ENCODE peak calls at places on chromosomes 2 and 18, in seven cellular contexts. O is A549, L is transverse colon, Y is K562, B is HepG2, G is tibial nerve, R is ovary. Z is an unnamed sample. For H3K4me1, the result is how much of the 10 kb centered on the place peaks cover.

GRCh38 chr2:166240387-166241313 is 112.8 kb upstream of the SCN1A start:
- DNase-seq in O (no peak), L (no peak), Y (no peak), B (no peak), G (no peak), R (no peak), Z (no peak)

GRCh38 chr2:161870531-161870930 is 203.5 kb downstream of the DPP4 start:
- DNase-seq in O (no peak), L (no peak), Y (no peak), B (no peak), G (no peak), R (no peak), Z (no peak)

GRCh38 chr2:152046940-152047339 is 51.9 kb downstream of the CACNB4 start:
- DNase-seq in O (no peak), L (no peak), Y (no peak), B (no peak), G (no peak), R (no peak), Z (no peak)

GRCh38 chr18:80252136-80252535 is 4.8 kb upstream of the PARD6G start:
- DNase-seq in O (no peak), L (no peak), Y (no peak), B (no peak), G (no peak), R (no peak), Z (no peak)

GRCh38 chr18:51301376-51301775 is 103.9 kb upstream of the MEX3C start:
- DNase-seq in O (no peak), L (no peak), Y (no peak), B (no peak), G (no peak), R (no peak), Z (no peak)

GRCh38 chr18:78868330-78869316 is 111.0 kb upstream of the SALL3 start:
- DNase-seq in O (no peak), L (no peak), Y (no peak), B (no peak), G (no peak), R (no peak), Z (no peak)

GRCh38 chr2:202418027-202418426 is 41.9 kb downstream of the BMPR2 start:
- DNase-seq in O (no peak), L (no peak), Y (no peak), B (no peak), G (no peak), R (no peak), Z (no peak)

GRCh38 chr2:219441451-219442205 is 7.0 kb downstream of the SPEG start:
- DNase-seq in O (peak), L (peak), Y (peak), B (no peak), G (no peak), R (peak), Z (peak)

GRCh38 chr2:189302274-189302948 is 122.8 kb upstream of the COL5A2 start:
- DNase-seq in O (peak), L (no peak), Y (no peak), B (peak), G (no peak), R (no peak), Z (no peak)

GRCh38 chr2:201057715-201058248 is 13.7 kb downstream of the HYCC2 start:
- DNase-seq in O (no peak), L (no peak), Y (no peak), B (peak), G (no peak), R (no peak), Z (no peak)

GRCh38 chr2:197873293-197873701 is 68.9 kb downstream of the PLCL1 start:
- DNase-seq in O (no peak), L (no peak), Y (no peak), B (no peak), G (no peak), R (no peak), Z (no peak)

GRCh38 chr18:64409511-64409910 is 260.6 kb upstream of the LINC00305 start:
- DNase-seq in O (peak), L (no peak), Y (no peak), B (no peak), G (no peak), R (no peak), Z (no peak)

GRCh38 chr18:58397385-58398132 is 231.3 kb downstream of the ALPK2 start:
- DNase-seq in O (no peak), L (no peak), Y (no peak), B (no peak), G (no peak), R (no peak), Z (no peak)

GRCh38 chr2:171579481-171579880 is 57.2 kb downstream of the CYBRD1 start:
- DNase-seq in O (no peak), L (no peak), Y (no peak), B (no peak), G (no peak), R (no peak), Z (no peak)

GRCh38 chr2:174965992-174966789 is 39.0 kb downstream of the CHN1 start:
- DNase-seq in O (no peak), L (no peak), Y (no peak), B (no peak), G (no peak), R (no peak), Z (no peak)

GRCh38 chr2:71882949-71883472 is 264.7 kb downstream of the CYP26B1 start:
- DNase-seq in O (peak), L (peak), Y (peak), B (peak), G (peak), R (peak), Z (peak)

GRCh38 chr18:39453882-39454281 is 1888.3 kb upstream of the CELF4 start:
- DNase-seq in O (no peak), L (no peak), Y (no peak), B (peak), G (no peak), R (no peak), Z (no peak)

GRCh38 chr2:24925815-24926214 is 5.8 kb upstream of the ADCY3 start:
- DNase-seq in O (no peak), L (no peak), Y (no peak), B (no peak), G (no peak), R (no peak), Z (no peak)

GRCh38 chr2:18630101-18630500 is 40.7 kb upstream of the NT5C1B start:
- DNase-seq in O (no peak), L (no peak), Y (no peak), B (no peak), G (no peak), R (no peak), Z (no peak)

GRCh38 chr2:144474017-144474416 is 45.9 kb downstream of the ZEB2 start:
- DNase-seq in O (no peak), L (no peak), Y (no peak), B (no peak), G (no peak), R (no peak), Z (no peak)

GRCh38 chr2:170464268-170464667 is 250.9 kb upstream of the SP5 start:
- DNase-seq in O (no peak), L (no peak), Y (no peak), B (no peak), G (no peak), R (no peak), Z (no peak)

GRCh38 chr18:63788447-63789096 is 13.4 kb downstream of the SERPINB7 start:
- DNase-seq in O (peak), L (no peak), Y (no peak), B (no peak), G (no peak), R (no peak), Z (no peak)

GRCh38 chr2:25494626-25495025 is 152.9 kb upstream of the DNMT3A start:
- DNase-seq in O (no peak), L (no peak), Y (no peak), B (no peak), G (no peak), R (no peak), Z (no peak)

GRCh38 chr2:118847447-118848172 is at the start of gene EN1:
- DNase-seq in O (peak), L (no peak), Y (peak), B (no peak), G (no peak), R (no peak), Z (no peak)

GRCh38 chr2:171325886-171326585 is 107.8 kb downstream of the METTL8 start:
- DNase-seq in O (no peak), L (no peak), Y (no peak), B (no peak), G (no peak), R (no peak), Z (no peak)

GRCh38 chr2:65530547-65531320 is 98.3 kb upstream of the SPRED2 start:
- DNase-seq in O (no peak), L (no peak), Y (no peak), B (no peak), G (no peak), R (no peak), Z (no peak)

GRCh38 chr18:78984941-78985784 is 5.5 kb downstream of the SALL3 start:
- DNase-seq in O (peak), L (no peak), Y (no peak), B (peak), G (no peak), R (no peak), Z (no peak)

GRCh38 chr2:206004004-206004693 is 81.8 kb downstream of the INO80D start:
- DNase-seq in O (peak), L (peak), Y (peak), B (peak), G (no peak), R (no peak), Z (no peak)

GRCh38 chr18:23401400-23402347 is 51.4 kb upstream of the RIOK3 start:
- DNase-seq in O (peak), L (peak), Y (no peak), B (peak), G (no peak), R (peak), Z (no peak)

GRCh38 chr2:72367530-72368225 is 220.0 kb upstream of the CYP26B1 start:
- DNase-seq in O (peak), L (peak), Y (no peak), B (peak), G (peak), R (no peak), Z (no peak)

GRCh38 chr2:2184549-2185249 is 146.4 kb downstream of the MYT1L start:
- DNase-seq in O (no peak), L (no peak), Y (no peak), B (no peak), G (no peak), R (no peak), Z (no peak)

GRCh38 chr2:60149151-60149550 is 404.3 kb downstream of the BCL11A start:
- DNase-seq in O (no peak), L (no peak), Y (no peak), B (no peak), G (no peak), R (no peak), Z (no peak)

GRCh38 chr18:23690505-23691068 is 1.3 kb downstream of the LAMA3 start:
- DNase-seq in O (peak), L (no peak), Y (no peak), B (no peak), G (no peak), R (no peak), Z (no peak)

GRCh38 chr2:177758591-177759371 is 313.8 kb downstream of the PDE11A start:
- DNase-seq in O (peak), L (peak), Y (peak), B (peak), G (peak), R (peak), Z (no peak)

GRCh38 chr2:223047260-223047761 is 4.7 kb upstream of the KCNE4 start:
- DNase-seq in O (peak), L (no peak), Y (no peak), B (no peak), G (no peak), R (no peak), Z (peak)

GRCh38 chr2:20483496-20483895 is 36.6 kb downstream of the RHOB start:
- DNase-seq in O (no peak), L (peak), Y (no peak), B (no peak), G (peak), R (peak), Z (peak)

GRCh38 chr2:113930448-113930847 is 40.6 kb downstream of the ACTR3 start:
- DNase-seq in O (no peak), L (no peak), Y (no peak), B (no peak), G (no peak), R (no peak), Z (no peak)

GRCh38 chr18:23711421-23711820 is 22.2 kb downstream of the LAMA3 start:
- DNase-seq in O (no peak), L (no peak), Y (no peak), B (no peak), G (no peak), R (no peak), Z (no peak)

DNA sequence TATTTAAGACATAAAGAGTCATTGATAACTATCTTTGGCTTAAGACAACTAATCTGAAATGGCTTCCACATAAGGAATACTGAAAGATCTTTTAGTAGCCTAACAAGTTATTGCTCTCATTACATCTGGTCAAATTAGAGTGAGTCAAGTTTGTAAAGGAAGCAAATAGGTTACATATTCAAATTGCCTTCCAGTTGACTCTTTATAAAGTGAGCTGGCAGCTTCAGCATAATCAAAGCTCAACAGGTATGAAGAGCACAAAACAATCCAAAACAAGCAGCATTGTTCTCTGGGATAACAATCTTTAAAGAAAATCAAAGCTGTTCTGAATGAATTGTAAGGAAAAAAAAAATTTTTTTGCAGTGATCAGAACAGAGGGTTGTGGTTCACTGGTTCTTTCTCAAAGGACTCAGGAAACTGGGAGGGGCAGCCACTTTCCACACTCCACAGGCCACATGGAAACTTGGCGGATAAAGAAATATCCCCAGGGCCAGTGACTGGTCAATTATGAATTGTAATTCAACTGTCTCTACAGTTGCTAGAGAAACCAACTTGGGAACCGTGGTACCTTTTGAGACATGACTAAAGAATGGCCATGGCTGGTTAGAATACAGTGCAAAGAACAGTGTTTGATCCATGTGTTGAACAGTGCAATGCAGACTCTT is 369.3 kb upstream of the KCNH7 start:
- DNase-seq in O (no peak), L (no peak), Y (no peak), B (no peak), G (no peak), R (no peak), Z (no peak)
- TF ChIP-seq EP300 in O (no peak), L (no peak), Y (no peak), B (no peak), G (no peak), R (no peak), Z (no peak)

DNA sequence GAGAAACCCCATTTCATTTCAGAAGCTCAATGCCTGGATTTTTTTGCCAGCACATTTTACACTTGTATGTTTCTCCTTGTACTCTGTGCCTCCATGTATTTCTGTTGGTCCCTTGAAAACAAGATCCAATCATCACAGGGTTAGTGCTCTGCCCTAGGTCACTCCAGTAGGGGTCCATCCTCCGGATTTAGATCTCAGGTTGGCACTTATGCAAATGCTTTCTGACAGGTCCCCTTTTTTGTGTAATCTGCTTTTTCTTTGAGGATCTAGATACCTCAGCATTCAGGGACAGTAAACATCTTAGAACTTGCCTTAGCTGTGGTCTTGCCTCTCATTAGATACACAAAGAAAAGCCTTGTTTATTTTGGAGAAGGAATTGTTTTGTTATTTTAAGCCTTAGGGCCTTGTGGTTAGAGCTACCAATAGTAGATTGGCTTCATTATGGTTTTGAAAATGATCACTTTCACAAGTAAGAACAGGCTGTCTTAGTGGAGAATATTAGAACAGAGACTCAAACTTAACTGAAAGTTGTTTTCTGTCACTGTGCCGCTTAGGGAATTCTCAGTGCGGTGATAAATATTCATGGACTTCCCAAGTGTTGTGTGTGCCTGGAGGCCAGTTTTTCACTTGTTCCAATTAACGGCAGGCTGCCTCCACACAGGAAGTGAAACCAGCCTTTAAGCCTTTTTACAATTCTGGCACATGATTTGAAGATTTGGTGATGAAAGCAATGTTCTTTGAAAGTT is 7.8 kb downstream of the MERTK start:
- DNase-seq in O (no peak), L (peak), Y (peak), B (no peak), G (no peak), R (no peak), Z (no peak)
- H3K4me1 ChIP-seq in O (under half), L (under half), Y (under half), B (half or more), G (under half), R (under half), Z (under half)

GRCh38 chr2:8661736-8662135 is 20.1 kb upstream of the ID2 start:
- DNase-seq in O (no peak), L (no peak), Y (no peak), B (no peak), G (no peak), R (peak), Z (peak)
- TF ChIP-seq EP300 in O (no peak), L (no peak), Y (no peak), B (no peak), G (peak), R (no peak), Z (no peak)

DNA sequence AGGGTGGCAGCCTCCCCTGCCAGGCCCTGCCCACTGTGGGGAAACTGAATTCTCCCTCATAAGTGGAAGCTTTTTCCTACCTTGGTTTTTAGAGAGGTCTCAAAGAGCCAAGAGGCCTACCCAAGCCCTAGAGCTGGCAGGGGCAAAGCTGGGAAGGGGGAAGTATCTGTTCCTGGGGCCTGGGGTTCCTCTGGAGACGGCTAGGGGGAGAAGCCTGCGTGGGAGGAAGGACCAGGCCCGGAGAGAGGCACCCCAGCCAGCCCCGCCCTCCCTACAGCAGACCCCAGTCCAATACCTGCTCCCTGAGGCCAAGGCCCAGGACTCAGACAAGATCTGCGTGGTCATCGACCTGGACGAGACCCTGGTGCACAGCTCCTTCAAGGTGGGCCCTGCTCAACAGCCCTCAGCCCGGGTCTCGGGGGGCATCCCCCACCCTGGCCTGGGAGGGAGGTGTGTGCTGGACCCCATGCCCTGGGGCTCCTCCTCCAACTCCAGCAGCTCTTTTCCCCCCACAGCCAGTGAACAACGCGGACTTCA is 2.2 kb downstream of the CTDSP1 start:
- DNase-seq in O (no peak), L (no peak), Y (no peak), B (no peak), G (no peak), R (no peak), Z (peak)
- H3K4me1 ChIP-seq in O (under half), L (under half), Y (under half), B (half or more), G (under half), R (under half), Z (under half)

GRCh38 chr18:67600181-67600631 is 83.7 kb upstream of the DSEL start:
- DNase-seq in O (no peak), L (no peak), Y (no peak), B (no peak), G (no peak), R (no peak), Z (no peak)
- TF ChIP-seq EP300 in O (no peak), L (no peak), Y (no peak), B (no peak), G (no peak), R (no peak), Z (no peak)

Z was measured in sigmoid colon.